ENCODE peak calls at places on chromosomes 16 and 17, in six cellular contexts. H, N, F, B, C and M are unnamed samples.

GRCh38 chr17:79956853-79957252 is 78.8 kb downstream of the TBC1D16 start:
- DNase-seq in H (no peak), N (no peak), F (no peak), B (no peak), C (no peak), M (no peak)

GRCh38 chr17:29042679-29043538 is at the start of gene PIPOX:
- DNase-seq in H (peak), N (peak), F (no peak), B (peak), C (peak), M (peak)

GRCh38 chr17:51120357-51120738 is 320 bp downstream of the SPAG9 start:
- DNase-seq in H (no peak), N (peak), F (peak), B (peak), C (peak), M (peak)

GRCh38 chr16:84508502-84508901 is 4.0 kb upstream of the MEAK7 start:
- DNase-seq in H (no peak), N (no peak), F (no peak), B (no peak), C (no peak), M (no peak)

GRCh38 chr17:8953152-8953885 is 12.2 kb downstream of the PIK3R5 start:
- DNase-seq in H (no peak), N (no peak), F (no peak), B (no peak), C (no peak), M (no peak)

GRCh38 chr16:71526111-71526998 is at the start of gene CHST4:
- DNase-seq in H (no peak), N (peak), F (peak), B (peak), C (no peak), M (peak)

GRCh38 chr16:9465150-9465549 is 373.7 kb downstream of the HAPSTR1 start:
- DNase-seq in H (no peak), N (no peak), F (no peak), B (no peak), C (no peak), M (no peak)

GRCh38 chr17:27975146-27976011 is 67.1 kb upstream of the NLK start:
- DNase-seq in H (no peak), N (peak), F (no peak), B (peak), C (no peak), M (no peak)

GRCh38 chr17:7613769-7614421 is 802 bp downstream of the FXR2 start:
- DNase-seq in H (no peak), N (peak), F (no peak), B (peak), C (peak), M (peak)

GRCh38 chr17:17416400-17417360 is 60.1 kb upstream of the MED9 start:
- DNase-seq in H (no peak), N (peak), F (peak), B (peak), C (no peak), M (peak)

GRCh38 chr16:87661561-87661960 is 59.3 kb downstream of the JPH3 start:
- DNase-seq in H (no peak), N (peak), F (peak), B (peak), C (peak), M (peak)

GRCh38 chr17:13728751-13729150 is 127.0 kb upstream of the HS3ST3A1 start:
- DNase-seq in H (no peak), N (peak), F (no peak), B (no peak), C (no peak), M (no peak)

GRCh38 chr17:38332735-38333134 is 11.0 kb downstream of the GPR179 start:
- DNase-seq in H (no peak), N (no peak), F (no peak), B (no peak), C (no peak), M (no peak)

GRCh38 chr17:78671607-78672404 is 94.6 kb upstream of the DNAH17 start:
- DNase-seq in H (no peak), N (peak), F (no peak), B (no peak), C (no peak), M (peak)

GRCh38 chr17:67280279-67280678 is 35.3 kb upstream of the HELZ start:
- DNase-seq in H (no peak), N (peak), F (no peak), B (peak), C (no peak), M (peak)

GRCh38 chr17:28370744-28371103 is 617 bp upstream of the VTN start:
- DNase-seq in H (no peak), N (no peak), F (no peak), B (no peak), C (no peak), M (no peak)

GRCh38 chr16:49181812-49182211 is 99.8 kb downstream of the CBLN1 start:
- DNase-seq in H (no peak), N (no peak), F (no peak), B (no peak), C (no peak), M (no peak)

GRCh38 chr17:6110592-6110991 is 40.4 kb downstream of the WSCD1 start:
- DNase-seq in H (no peak), N (no peak), F (no peak), B (no peak), C (no peak), M (no peak)

GRCh38 chr16:14672403-14672971 is 21.6 kb downstream of the PLA2G10 start:
- DNase-seq in H (no peak), N (no peak), F (no peak), B (no peak), C (peak), M (no peak)

GRCh38 chr16:3285131-3285530 is 1.8 kb downstream of the ZNF263 start:
- DNase-seq in H (no peak), N (no peak), F (no peak), B (no peak), C (no peak), M (no peak)
- H3K4me3 ChIP-seq in H (peak), N (peak), F (peak), B (peak), C (no peak), M (peak)

DNA sequence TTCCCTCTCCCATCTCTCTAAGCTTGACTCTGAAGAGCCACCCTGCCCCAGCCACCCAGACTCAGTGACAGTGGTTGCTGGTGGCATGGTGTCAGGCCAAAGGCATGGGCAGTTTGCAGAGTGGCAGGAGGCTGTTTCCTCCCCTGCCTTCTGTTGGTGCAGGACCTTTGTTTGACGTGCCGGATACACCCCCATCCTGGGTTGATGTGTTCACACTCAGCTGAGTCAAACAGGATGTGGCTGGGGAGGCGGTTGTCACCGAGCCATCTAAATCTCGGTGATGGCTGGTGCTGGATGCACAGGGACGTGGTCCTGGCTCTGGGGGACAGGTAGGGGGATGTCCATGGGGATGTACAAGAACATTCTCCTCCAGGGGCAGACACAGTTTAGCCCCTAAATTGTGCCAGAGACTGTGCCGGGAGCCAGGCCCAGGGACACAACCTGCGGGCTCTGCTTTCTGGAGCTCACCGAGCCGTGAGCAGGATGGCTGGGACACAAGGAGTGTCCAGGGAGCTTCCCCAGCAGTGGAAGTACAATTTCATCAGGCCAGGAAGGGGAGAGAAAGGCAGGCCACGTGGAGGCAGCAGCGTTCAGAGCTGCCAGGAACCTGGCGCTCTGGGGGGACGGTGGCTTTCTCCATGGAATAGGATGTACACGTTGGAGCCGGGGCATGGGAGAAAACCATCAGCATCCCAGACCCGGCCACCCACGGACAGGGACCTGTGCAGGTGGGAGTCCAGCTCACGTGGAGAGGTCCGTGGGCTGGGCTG is 264.2 kb downstream of the SEC14L1 start:
- DNase-seq in H (no peak), N (peak), F (no peak), B (peak), C (no peak), M (no peak)
- TF ChIP-seq CTCF in H (no peak), N (no peak), F (no peak), B (no peak), C (no peak), M (no peak)

GRCh38 chr16:62156971-62157370 is 120.7 kb upstream of the CDH8 start:
- DNase-seq in H (no peak), N (no peak), F (no peak), B (no peak), C (no peak), M (no peak)
- H3K4me3 ChIP-seq in H (no peak), N (no peak), F (no peak), B (no peak), C (no peak), M (no peak)

GRCh38 chr17:1197781-1198490 is 18.2 kb upstream of the ABR start:
- DNase-seq in H (no peak), N (no peak), F (no peak), B (peak), C (no peak), M (peak)
- TF ChIP-seq CTCF in H (no peak), N (no peak), F (no peak), B (no peak), C (no peak), M (no peak)

GRCh38 chr16:88681709-88682451 is 4.4 kb downstream of the SNAI3 start:
- DNase-seq in H (no peak), N (no peak), F (no peak), B (no peak), C (peak), M (no peak)
- H3K4me3 ChIP-seq in H (no peak), N (no peak), F (no peak), B (no peak), C (peak), M (no peak)

GRCh38 chr17:74892013-74892841 is 1.2 kb downstream of the FADS6 start:
- DNase-seq in H (no peak), N (no peak), F (no peak), B (no peak), C (no peak), M (no peak)
- TF ChIP-seq CTCF in H (peak), N (no peak), F (no peak), B (no peak), C (no peak), M (no peak)

GRCh38 chr17:72205357-72205756 is 84.5 kb downstream of the SOX9 start:
- DNase-seq in H (no peak), N (no peak), F (no peak), B (no peak), C (no peak), M (no peak)

GRCh38 chr17:72208832-72209231 is 88.0 kb downstream of the SOX9 start:
- DNase-seq in H (no peak), N (no peak), F (no peak), B (no peak), C (no peak), M (no peak)

GRCh38 chr17:72206376-72206775 is 85.6 kb downstream of the SOX9 start:
- DNase-seq in H (no peak), N (no peak), F (no peak), B (no peak), C (no peak), M (no peak)

DNA sequence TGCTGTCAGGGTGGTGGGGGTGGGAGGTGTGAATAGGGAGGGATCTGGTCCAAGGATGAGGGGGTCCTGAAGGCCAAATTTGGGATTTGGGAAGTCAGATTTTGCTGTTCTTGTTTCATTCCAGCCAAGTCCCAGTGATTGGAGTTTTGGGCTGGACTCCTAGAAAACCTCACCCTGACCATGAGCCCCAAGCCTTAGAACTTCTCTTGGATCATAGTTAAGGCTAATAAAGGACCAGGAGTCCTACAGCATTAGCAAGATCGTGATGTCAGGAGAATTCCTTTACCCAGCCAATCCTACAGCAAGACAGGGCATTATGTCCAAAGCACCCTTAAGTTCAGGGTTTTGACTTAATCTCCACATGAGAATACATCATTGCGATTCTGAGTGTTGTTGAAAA is 85.0 kb downstream of the SOX9 start:
- DNase-seq in H (no peak), N (no peak), F (no peak), B (no peak), C (no peak), M (no peak)
- H3K4me3 ChIP-seq in H (no peak), N (no peak), F (no peak), B (no peak), C (no peak), M (no peak)